ENCODE peak calls at places on chromosomes 1 and 21, in ten cellular contexts. Z is activated T-helper 1 cell treated with anti-CD3 and anti-CD28 coated beads, Interleukin-12 subunit alpha, Interleukin-12 subunit beta, Interleukin-2, Interleukin-4 antibody, amounts not matched to agents 30 ng/mL and 10 ng/mL and 1 ng/mL, durations not matched to agents 14 hours and 24 hours and 36 hours; M is COR-L47; T is NCI-H1105 treated with DMSO at 0.1 percent for 48 hours; E is nephron progenitor cell; Y is HuH-7.5; O is A673; I is H54; C is NCI-H1694 treated with DMSO at 0.1 percent for 48 hours; R is activated CD4-positive, alpha-beta T cell treated with anti-CD3 and anti-CD28 coated beads, Interleukin-2, amount 50 U/mL, for 1 hour. N is an unnamed sample.
A peak's percentile ranks its signal among the peaks of the same experiment; 100 is the strongest.

GRCh38 chr1:8423702-8424538 is 106.0 kb downstream of the SLC45A1 start:
- DNase-seq in T (peak; percentile 81), M (peak; percentile 62), Y (peak; percentile 80), R (peak; percentile 35), E (peak; percentile 88), Z (peak; percentile 32), I (peak; percentile 30), O (peak; percentile 85), C (no peak), N (peak; percentile 64)

GRCh38 chr1:243796016-243796415 is 54.0 kb downstream of the AKT3 start:
- DNase-seq in T (no peak), Z (no peak), Y (no peak), C (no peak), I (no peak), M (no peak), O (no peak), E (no peak), R (no peak), N (no peak)

GRCh38 chr1:58442114-58442513 is 104.4 kb downstream of the OMA1 start:
- DNase-seq in Y (no peak), R (no peak), Z (no peak), E (no peak), T (no peak), I (no peak), C (peak; percentile 73), M (peak; percentile 79), O (peak; percentile 94), N (peak; percentile 17)

GRCh38 chr1:243946946-243947345 is 96.9 kb upstream of the AKT3 start:
- DNase-seq in Z (no peak), M (no peak), C (peak; percentile 100), E (no peak), T (no peak), R (peak; percentile 45), O (peak; percentile 12), I (no peak), Y (no peak), N (no peak)

GRCh38 chr21:24280591-24280990 is 1326.7 kb downstream of the MRPL39 start:
- DNase-seq in M (no peak), I (no peak), R (no peak), T (no peak), C (no peak), O (no peak), E (no peak), Y (no peak), Z (no peak), N (no peak)

GRCh38 chr1:247528812-247529474 is 7.3 kb downstream of the OR2C3 start:
- DNase-seq in E (no peak), I (no peak), O (no peak), C (no peak), M (no peak), Z (no peak), T (no peak), R (no peak), Y (no peak), N (no peak)

GRCh38 chr1:185463433-185463832 is 146.4 kb upstream of the IVNS1ABP start:
- DNase-seq in R (no peak), O (no peak), E (no peak), T (no peak), Z (no peak), I (no peak), Y (no peak), M (no peak), C (no peak), N (no peak)

GRCh38 chr1:29802181-29803068 is 566.1 kb downstream of the PTPRU start:
- DNase-seq in M (peak; percentile 72), I (no peak), R (no peak), C (no peak), T (peak; percentile 82), Y (no peak), E (no peak), Z (no peak), O (peak; percentile 65), N (peak; percentile 37)

GRCh38 chr1:203593723-203594122 is 32.9 kb upstream of the ATP2B4 start:
- DNase-seq in T (no peak), E (no peak), Z (peak; percentile 47), R (peak; percentile 59), C (no peak), I (no peak), Y (peak; percentile 49), O (no peak), M (no peak), N (no peak)

GRCh38 chr1:181646723-181647122 is 163.4 kb downstream of the CACNA1E start:
- DNase-seq in T (peak; percentile 61), Z (no peak), R (no peak), E (no peak), I (no peak), C (no peak), Y (no peak), M (peak; percentile 50), O (no peak), N (peak; percentile 41)

GRCh38 chr1:97947751-97948150 is 26.9 kb upstream of the DPYD start:
- DNase-seq in O (no peak), Z (no peak), C (no peak), R (no peak), E (no peak), Y (no peak), I (no peak), M (no peak), T (no peak), N (no peak)

GRCh38 chr1:26165126-26165892 is 3.5 kb downstream of the C1orf232 start:
- DNase-seq in I (no peak), Z (no peak), E (no peak), C (no peak), M (no peak), Y (peak; percentile 1), R (no peak), O (no peak), T (no peak), N (no peak)

GRCh38 chr1:41806472-41807155 is 112.1 kb downstream of the HIVEP3 start:
- DNase-seq in M (no peak), I (no peak), Y (no peak), C (no peak), E (no peak), T (no peak), O (no peak), R (peak; percentile 21), Z (peak; percentile 61), N (no peak)

GRCh38 chr1:245183429-245183828 is 28.6 kb downstream of the KIF26B start:
- DNase-seq in Y (no peak), R (no peak), C (no peak), T (no peak), I (no peak), Z (no peak), M (no peak), E (no peak), O (no peak), N (no peak)

GRCh38 chr1:154784924-154785531 is 85.1 kb downstream of the KCNN3 start:
- DNase-seq in R (peak; percentile 38), E (no peak), M (no peak), Y (peak; percentile 33), O (no peak), I (no peak), Z (peak; percentile 43), T (no peak), C (no peak), N (no peak)

GRCh38 chr21:38208118-38208517 is 48.7 kb upstream of the KCNJ15 start:
- DNase-seq in T (no peak), Z (no peak), I (no peak), O (no peak), C (no peak), R (no peak), M (no peak), Y (no peak), E (no peak), N (no peak)

GRCh38 chr1:215594640-215595039 is 27.5 kb downstream of the KCTD3 start:
- DNase-seq in Z (no peak), I (no peak), Y (no peak), M (peak; percentile 18), R (no peak), O (no peak), E (no peak), T (no peak), C (no peak), N (peak; percentile 48)

GRCh38 chr1:207389728-207390464 is 64.2 kb upstream of the CR2 start:
- DNase-seq in Y (no peak), O (no peak), Z (no peak), M (no peak), R (no peak), T (no peak), I (no peak), C (no peak), E (no peak), N (no peak)

GRCh38 chr1:3531928-3532327 is 77.5 kb downstream of the ARHGEF16 start:
- DNase-seq in Z (no peak), O (no peak), Y (no peak), R (no peak), I (no peak), M (no peak), E (no peak), C (no peak), T (no peak), N (no peak)

GRCh38 chr1:42944207-42944928 is 14.3 kb downstream of the SLC2A1 start:
- DNase-seq in M (no peak), T (no peak), I (no peak), C (no peak), R (no peak), Z (no peak), E (no peak), Y (no peak), O (no peak), N (no peak)

GRCh38 chr1:176051902-176052518 is 155.1 kb downstream of the COP1 start:
- DNase-seq in Z (no peak), O (no peak), C (no peak), Y (peak; percentile 27), M (no peak), I (no peak), T (no peak), E (no peak), R (no peak), N (no peak)

GRCh38 chr21:27026501-27026900 is 59.6 kb upstream of the ADAMTS5 start:
- DNase-seq in C (no peak), R (no peak), I (no peak), Z (no peak), T (no peak), M (no peak), E (no peak), O (no peak), Y (no peak), N (no peak)

GRCh38 chr1:88777604-88778149 is 93.6 kb downstream of the PKN2 start:
- DNase-seq in I (no peak), T (no peak), O (no peak), E (no peak), Y (no peak), M (no peak), Z (no peak), R (no peak), C (no peak), N (no peak)

GRCh38 chr1:22071511-22071910 is 19.0 kb downstream of the CDC42 start:
- DNase-seq in Y (no peak), C (no peak), O (no peak), M (no peak), Z (no peak), E (no peak), I (no peak), T (no peak), R (no peak), N (no peak)

GRCh38 chr1:43435146-43436145 is 18.3 kb downstream of the HYI start:
- DNase-seq in M (no peak), I (no peak), E (no peak), Y (no peak), O (no peak), R (no peak), Z (no peak), T (no peak), C (no peak), N (no peak)

GRCh38 chr1:95029532-95029931 is 43.2 kb downstream of the ALG14 start:
- DNase-seq in T (no peak), R (no peak), C (no peak), O (no peak), Y (no peak), M (no peak), Z (no peak), I (no peak), E (no peak), N (no peak)

GRCh38 chr21:45417256-45417950 is 12.4 kb downstream of the COL18A1 start:
- DNase-seq in E (no peak), M (no peak), C (no peak), I (no peak), O (no peak), T (no peak), Z (no peak), Y (no peak), R (no peak), N (no peak)

GRCh38 chr1:227234998-227235405 is 83.3 kb downstream of the CDC42BPA start:
- DNase-seq in Z (no peak), I (peak; percentile 12), T (peak; percentile 17), M (peak; percentile 61), E (no peak), R (no peak), C (peak; percentile 18), Y (peak; percentile 55), O (peak; percentile 90), N (peak; percentile 26)